ENCODE peak calls at places on chromosomes 11 and 22, in nine cellular contexts. I, Q, Z, G, C, H, U, B and O are unnamed samples.

GRCh38 chr11:2740275-2740940 is 40.6 kb upstream of the KCNQ1OT1 start:
- DNase-seq in I (no peak), Q (no peak), Z (no peak), G (no peak), C (no peak), H (no peak), U (no peak), B (no peak), O (no peak)

GRCh38 chr22:36328635-36329216 is 59.0 kb downstream of the MYH9 start:
- DNase-seq in I (peak), Q (peak), Z (no peak), G (no peak), C (no peak), H (no peak), U (peak), B (peak), O (no peak)

GRCh38 chr22:27620367-27621154 is 181.0 kb downstream of the MN1 start:
- DNase-seq in I (peak), Q (peak), Z (no peak), G (no peak), C (no peak), H (no peak), U (no peak), B (no peak), O (no peak)

GRCh38 chr22:50471197-50471847 is 3.5 kb downstream of the SBF1 start:
- DNase-seq in I (no peak), Q (no peak), Z (no peak), G (peak), C (no peak), H (no peak), U (no peak), B (no peak), O (no peak)

GRCh38 chr22:19853879-19854777 is 546 bp downstream of the GNB1L start:
- DNase-seq in I (peak), Q (no peak), Z (peak), G (no peak), C (no peak), H (no peak), U (no peak), B (peak), O (no peak)

GRCh38 chr11:72070486-72070885 is 9.9 kb downstream of the NUMA1 start:
- DNase-seq in I (no peak), Q (no peak), Z (no peak), G (no peak), C (no peak), H (no peak), U (no peak), B (peak), O (no peak)

GRCh38 chr11:112321521-112322172 is 61.0 kb upstream of the PLET1 start:
- DNase-seq in I (peak), Q (peak), Z (peak), G (no peak), C (peak), H (no peak), U (peak), B (peak), O (no peak)

GRCh38 chr11:416757-417621 is 2.2 kb upstream of the SIGIRR start:
- DNase-seq in I (peak), Q (peak), Z (peak), G (no peak), C (no peak), H (peak), U (no peak), B (peak), O (peak)

GRCh38 chr11:112042161-112042960 is 17.2 kb downstream of the DLAT start:
- DNase-seq in I (peak), Q (peak), Z (no peak), G (no peak), C (no peak), H (no peak), U (no peak), B (no peak), O (peak)

GRCh38 chr11:71163371-71163770 is 89.0 kb downstream of the SHANK2 start:
- DNase-seq in I (no peak), Q (no peak), Z (no peak), G (no peak), C (no peak), H (no peak), U (no peak), B (no peak), O (no peak)

GRCh38 chr11:92227233-92227593 is 2.6 kb downstream of the FAT3 start:
- DNase-seq in I (no peak), Q (no peak), Z (no peak), G (no peak), C (no peak), H (no peak), U (peak), B (peak), O (no peak)

GRCh38 chr11:112613051-112613972 is 347.9 kb upstream of the NCAM1 start:
- DNase-seq in I (peak), Q (peak), Z (no peak), G (no peak), C (no peak), H (no peak), U (peak), B (peak), O (no peak)

GRCh38 chr22:27782065-27782464 is 19.5 kb downstream of the MN1 start:
- DNase-seq in I (no peak), Q (no peak), Z (no peak), G (no peak), C (no peak), H (no peak), U (no peak), B (no peak), O (no peak)

GRCh38 chr11:125941606-125942275 is 4.1 kb upstream of the VSIG10L2 start:
- DNase-seq in I (peak), Q (peak), Z (peak), G (no peak), C (peak), H (peak), U (peak), B (peak), O (no peak)

GRCh38 chr11:1226981-1227550 is 4.2 kb downstream of the MUC5B start:
- DNase-seq in I (peak), Q (no peak), Z (no peak), G (no peak), C (no peak), H (no peak), U (no peak), B (peak), O (no peak)

GRCh38 chr11:88384004-88384677 is 46.6 kb upstream of the CTSC start:
- DNase-seq in I (peak), Q (peak), Z (no peak), G (no peak), C (no peak), H (no peak), U (no peak), B (peak), O (no peak)

GRCh38 chr11:8908099-8908498 is 2.9 kb upstream of the AKIP1 start:
- DNase-seq in I (no peak), Q (no peak), Z (no peak), G (no peak), C (no peak), H (no peak), U (no peak), B (no peak), O (no peak)

GRCh38 chr11:2218234-2218633 is 46.6 kb upstream of the TH start:
- DNase-seq in I (no peak), Q (no peak), Z (no peak), G (no peak), C (no peak), H (no peak), U (no peak), B (no peak), O (no peak)

GRCh38 chr22:39607093-39607492 is 36.5 kb downstream of the CACNA1I start:
- DNase-seq in I (no peak), Q (no peak), Z (no peak), G (no peak), C (no peak), H (no peak), U (no peak), B (no peak), O (no peak)